ENCODE peak calls at places on chromosomes 16 and 17, in nine cellular contexts. S is amniotic epithelial cell; D is GM12892; J is pancreas; V is naive B cell; L is amniotic stem cell; G is activated CD4-positive, alpha-beta T cell treated with anti-CD3 and anti-CD28 coated beads, Interleukin-2, amount 50 U/mL, for 1 hour; F is dorsolateral prefrontal cortex; Z is esophagus squamous epithelium. X is an unnamed sample.

GRCh38 chr17:64001091-64001579 is 3.0 kb downstream of the PRR29 start:
- DNase-seq in J (no peak), L (no peak), G (no peak), F (no peak), S (no peak), V (no peak), Z (no peak), D (no peak), X (no peak)

GRCh38 chr16:13168091-13168572 is 266.7 kb downstream of the SHISA9 start:
- DNase-seq in Z (no peak), S (no peak), D (no peak), L (no peak), V (no peak), J (no peak), F (no peak), G (no peak), X (no peak)

GRCh38 chr17:77723071-77723908 is 235.2 kb upstream of the TNRC6C start:
- DNase-seq in J (no peak), G (no peak), S (no peak), D (no peak), Z (no peak), F (no peak), V (no peak), L (no peak), X (no peak)

GRCh38 chr16:10754941-10755340 is 11.3 kb downstream of the NUBP1 start:
- DNase-seq in Z (no peak), L (no peak), J (no peak), V (no peak), F (no peak), G (no peak), S (peak; percentile 60), D (no peak), X (peak; percentile 38)

GRCh38 chr16:69890891-69891282 is 60.2 kb upstream of the CLEC18A start:
- DNase-seq in L (no peak), Z (no peak), D (no peak), V (no peak), G (no peak), F (no peak), S (no peak), J (no peak), X (no peak)

GRCh38 chr16:8522757-8523156 is 67.6 kb downstream of the TMEM114 start:
- DNase-seq in Z (no peak), J (no peak), G (no peak), L (no peak), S (no peak), F (no peak), D (no peak), V (no peak), X (no peak)

GRCh38 chr17:82943751-82944150 is 103.9 kb upstream of the ZNF750 start:
- DNase-seq in G (no peak), Z (no peak), L (no peak), D (no peak), S (no peak), J (no peak), V (no peak), F (peak; percentile 26), X (no peak)

GRCh38 chr16:88570691-88571092 is 489 bp downstream of the ZC3H18 start:
- DNase-seq in J (peak; percentile 39), V (no peak), Z (no peak), D (no peak), F (no peak), G (peak; percentile 47), L (no peak), S (no peak), X (no peak)

GRCh38 chr16:89294486-89294885 is 77.0 kb downstream of the ZNF778 start:
- DNase-seq in Z (no peak), S (no peak), G (no peak), F (no peak), L (no peak), V (no peak), D (no peak), J (no peak), X (no peak)

GRCh38 chr17:72338847-72339790 is 218.3 kb downstream of the SOX9 start:
- DNase-seq in D (no peak), S (peak; percentile 97), Z (no peak), L (peak; percentile 78), V (no peak), J (peak; percentile 49), F (no peak), G (no peak), X (peak; percentile 94)